ENCODE peak calls at places on chromosomes 3 and 15, in six cellular contexts. Z, K, Y, Q, T and R are unnamed samples.

GRCh38 chr3:111033470-111034108 is 38.0 kb upstream of the NECTIN3 start:
- DNase-seq in Q (no peak), Y (no peak), K (no peak), Z (no peak), T (no peak), R (no peak)

GRCh38 chr3:69784854-69785523 is 45.7 kb downstream of the MITF start:
- DNase-seq in Z (peak; percentile 60), Y (peak; percentile 87), Q (peak; percentile 70), K (peak; percentile 61), T (peak; percentile 65), R (no peak)

GRCh38 chr3:38397320-38397719 is 50.7 kb downstream of the XYLB start:
- DNase-seq in Q (peak; percentile 61), T (no peak), Z (no peak), K (no peak), Y (no peak), R (peak; percentile 27)

GRCh38 chr3:122085666-122086065 is 30.5 kb downstream of the CD86 start:
- DNase-seq in Z (no peak), K (no peak), T (no peak), Y (no peak), Q (peak; percentile 6), R (no peak)

GRCh38 chr3:60809857-60810256 is 441.4 kb downstream of the FHIT start:
- DNase-seq in T (no peak), K (no peak), Y (no peak), Q (peak; percentile 6), Z (no peak), R (no peak)

GRCh38 chr15:80512729-80513670 is 108.8 kb downstream of the ARNT2 start:
- DNase-seq in K (no peak), Z (no peak), Q (peak; percentile 25), Y (no peak), T (no peak), R (peak; percentile 5)

GRCh38 chr3:146505496-146505895 is 36.1 kb upstream of the PLSCR2 start:
- DNase-seq in Y (no peak), T (no peak), Q (no peak), K (no peak), Z (no peak), R (no peak)

GRCh38 chr3:194300392-194300758 is 50.8 kb downstream of the CPN2 start:
- DNase-seq in Z (peak; percentile 92), Q (peak; percentile 89), Y (peak; percentile 85), K (no peak), T (no peak), R (no peak)

GRCh38 chr15:74680461-74680860 is 15.4 kb downstream of the EDC3 start:
- DNase-seq in T (no peak), Y (no peak), K (no peak), Q (peak; percentile 46), Z (no peak), R (no peak)

GRCh38 chr15:59280855-59281254 is 74.2 kb downstream of the LDHAL6B start:
- DNase-seq in Z (no peak), Q (no peak), T (no peak), Y (no peak), K (no peak), R (no peak)

GRCh38 chr15:90691369-90691768 is 25.8 kb upstream of the BLM start:
- DNase-seq in K (no peak), Q (no peak), Y (no peak), T (no peak), Z (no peak), R (no peak)

GRCh38 chr3:10366681-10367101 is 45.8 kb upstream of the SEC13 start:
- DNase-seq in K (peak; percentile 84), T (peak; percentile 57), Z (no peak), Y (no peak), Q (peak; percentile 97), R (no peak)

GRCh38 chr15:25090073-25090733 is 135.4 kb downstream of the SNRPN start:
- DNase-seq in Z (no peak), Y (no peak), T (no peak), Q (no peak), K (no peak), R (no peak)

GRCh38 chr3:118987466-118987865 is 47.2 kb downstream of the IGSF11 start:
- DNase-seq in Y (peak; percentile 76), Q (peak; percentile 21), Z (no peak), K (no peak), T (no peak), R (no peak)

GRCh38 chr3:156389151-156389760 is 165.7 kb downstream of the SSR3 start:
- DNase-seq in K (no peak), T (no peak), Q (no peak), Z (no peak), Y (no peak), R (no peak)

GRCh38 chr3:67459796-67460195 is 194.6 kb downstream of the SUCLG2 start:
- DNase-seq in Y (no peak), Z (no peak), Q (no peak), K (no peak), T (no peak), R (no peak)

GRCh38 chr3:185631508-185632206 is 45.6 kb downstream of the SENP2 start:
- DNase-seq in K (no peak), T (no peak), Y (no peak), Q (no peak), Z (no peak), R (no peak)

GRCh38 chr3:24034464-24034863 is 89.4 kb downstream of the NR1D2 start:
- DNase-seq in K (no peak), Y (no peak), Z (no peak), Q (peak; percentile 18), T (no peak), R (no peak)

GRCh38 chr3:112632596-112632995 is 8.3 kb downstream of the CCDC80 start:
- DNase-seq in K (peak; percentile 69), T (no peak), Y (no peak), Z (no peak), Q (no peak), R (no peak)
- H3K4me3 ChIP-seq in K (no peak overlapping the region), T (no peak overlapping the region), Y (no peak overlapping the region), Z (no peak overlapping the region), Q (no peak overlapping the region), R (no peak overlapping the region)

GRCh38 chr15:57578288-57578900 is 13.3 kb upstream of the MYZAP start:
- DNase-seq in K (no peak), Y (no peak), T (no peak), Z (no peak), Q (no peak), R (no peak)
- H3K4me3 ChIP-seq in K (no peak overlapping the region), Y (no peak overlapping the region), T (no peak overlapping the region), Z (no peak overlapping the region), Q (no peak overlapping the region), R (no peak overlapping the region)

GRCh38 chr3:124387008-124387407 is 343.2 kb upstream of the UMPS start:
- DNase-seq in K (no peak), T (no peak), Y (no peak), Z (no peak), Q (no peak), R (no peak)

GRCh38 chr3:124386006-124386405 is 344.2 kb upstream of the UMPS start:
- DNase-seq in Q (no peak), Z (no peak), Y (no peak), T (no peak), K (no peak), R (no peak)

GRCh38 chr3:124383846-124384483 is 346.3 kb upstream of the UMPS start:
- DNase-seq in Q (no peak), K (no peak), Y (no peak), Z (no peak), T (no peak), R (no peak)

GRCh38 chr3:124383051-124383450 is 347.2 kb upstream of the UMPS start:
- DNase-seq in Y (no peak), T (no peak), K (no peak), Q (no peak), Z (no peak), R (no peak)

DNA sequence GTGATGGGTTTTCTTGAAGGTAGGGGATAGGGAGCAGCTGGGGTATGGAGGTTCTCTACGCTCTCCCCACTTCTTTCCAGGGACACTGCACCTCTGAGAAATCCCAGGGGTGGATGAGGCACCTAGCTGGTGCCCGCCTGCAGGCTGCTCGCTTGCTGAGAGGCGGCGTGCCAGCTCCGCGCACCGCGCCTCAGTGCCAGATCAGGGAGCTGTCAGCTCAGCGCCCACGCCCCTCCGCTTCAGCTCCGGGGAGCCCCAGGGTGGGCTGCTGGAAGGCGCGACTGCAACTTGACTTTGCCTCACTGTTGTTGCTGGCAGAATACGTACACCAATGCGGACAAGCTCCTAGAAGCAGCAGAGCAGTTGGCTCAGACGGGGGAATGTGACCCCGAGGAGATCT is 345.7 kb upstream of the UMPS start:
- DNase-seq in Y (peak; percentile 69), Q (no peak), T (no peak), K (no peak), Z (no peak), R (no peak)
- H3K4me3 ChIP-seq in Y (peak overlapping the region; percentile 37), Q (no peak overlapping the region), T (no peak overlapping the region), K (no peak overlapping the region), Z (no peak overlapping the region), R (no peak overlapping the region)

DNA sequence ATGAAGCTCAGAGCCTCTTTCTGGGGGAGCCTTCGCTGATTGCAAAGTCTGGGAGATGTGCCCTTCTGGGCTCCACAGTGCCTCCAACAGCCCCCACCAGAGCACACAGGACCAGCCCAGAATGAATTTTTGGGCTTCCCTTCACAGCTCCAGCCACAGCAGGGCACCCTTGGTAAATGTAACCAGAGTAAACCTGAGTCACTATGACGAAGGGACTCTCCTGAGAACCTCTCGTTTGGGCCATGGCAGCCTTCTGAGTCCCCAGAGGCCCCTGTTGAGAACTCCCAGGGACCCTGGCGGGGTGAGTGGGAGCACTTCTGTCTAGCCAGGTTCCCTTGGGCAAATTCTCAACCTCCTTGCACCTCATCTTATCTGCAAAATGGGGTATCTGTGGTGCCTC is 20.8 kb downstream of the FAM3D start:
- DNase-seq in Q (no peak), T (no peak), K (no peak), Z (no peak), Y (no peak), R (no peak)
- H3K4me3 ChIP-seq in Q (no peak overlapping the region), T (no peak overlapping the region), K (no peak overlapping the region), Z (no peak overlapping the region), Y (no peak overlapping the region), R (no peak overlapping the region)

GRCh38 chr3:42264399-42265058 is 1.5 kb downstream of the CCK start:
- DNase-seq in Y (no peak), K (no peak), Z (no peak), Q (peak; percentile 19), T (peak; percentile 13), R (peak; percentile 18)

GRCh38 chr3:42265059-42265991 is 660 bp downstream of the CCK start:
- DNase-seq in Q (no peak), K (no peak), Y (no peak), T (no peak), Z (no peak), R (no peak)

GRCh38 chr3:42262525-42262924 is 3.5 kb downstream of the CCK start:
- DNase-seq in Q (no peak), T (peak; percentile 14), K (no peak), Z (no peak), Y (no peak), R (no peak)

GRCh38 chr3:42266085-42266484 is at the start of gene CCK:
- DNase-seq in K (no peak), Q (no peak), T (no peak), Z (no peak), Y (no peak), R (no peak)

GRCh38 chr3:42263354-42264346 is 2.3 kb downstream of the CCK start:
- DNase-seq in T (no peak), Q (no peak), Y (no peak), Z (no peak), K (no peak), R (peak; percentile 18)
- H3K4me3 ChIP-seq in T (no peak overlapping the region), Q (peak overlapping the region; percentile 9), Y (no peak overlapping the region), Z (no peak overlapping the region), K (no peak overlapping the region), R (peak overlapping the region; percentile 26)

GRCh38 chr3:29282431-29283296 is 1.8 kb downstream of the RBMS3 start:
- DNase-seq in Q (peak; percentile 71), T (no peak), K (no peak), Z (no peak), Y (no peak), R (no peak)
- H3K4me3 ChIP-seq in Q (peak overlapping the region; percentile 54), T (peak overlapping the region; percentile 49), K (peak overlapping the region; percentile 46), Z (peak overlapping the region; percentile 44), Y (peak overlapping the region; percentile 56), R (no peak overlapping the region)

GRCh38 chr15:81887913-81888312 is 157.9 kb downstream of the MEX3B start:
- DNase-seq in Y (no peak), T (no peak), Q (peak; percentile 47), Z (peak; percentile 41), K (peak; percentile 50), R (no peak)
- H3K4me3 ChIP-seq in Y (no peak overlapping the region), T (no peak overlapping the region), Q (no peak overlapping the region), Z (no peak overlapping the region), K (no peak overlapping the region), R (no peak overlapping the region)